ENCODE peak calls at places on chromosomes 5 and 9, in eight cellular contexts. One of them, this sample, is unnamed.

GRCh38 chr9:110217656-110218099 is 9.7 kb upstream of the C9orf152 start:
- DNase-seq in brain microvascular endothelial cell: peak
- DNase-seq in sigmoid colon: no peak
- DNase-seq in OCI-LY7: peak
- DNase-seq in lower lobe of right lung: no peak
- DNase-seq in upper lobe of right lung: no peak
- DNase-seq in left ventricle myocardium inferior: no peak
- DNase-seq in heart right ventricle: no peak
- DNase-seq in this sample: no peak

GRCh38 chr9:71544464-71544863 is 223.8 kb downstream of the CEMIP2 start:
- DNase-seq in sigmoid colon: no peak
- DNase-seq in left ventricle myocardium inferior: no peak
- DNase-seq in brain microvascular endothelial cell: no peak
- DNase-seq in OCI-LY7: no peak
- DNase-seq in heart right ventricle: no peak
- DNase-seq in lower lobe of right lung: no peak
- DNase-seq in upper lobe of right lung: no peak
- DNase-seq in this sample: no peak

GRCh38 chr5:95110112-95110511 is 174.8 kb downstream of the MCTP1 start:
- DNase-seq in brain microvascular endothelial cell: no peak
- DNase-seq in upper lobe of right lung: no peak
- DNase-seq in heart right ventricle: no peak
- DNase-seq in OCI-LY7: no peak
- DNase-seq in lower lobe of right lung: no peak
- DNase-seq in left ventricle myocardium inferior: no peak
- DNase-seq in sigmoid colon: no peak
- DNase-seq in this sample: no peak

GRCh38 chr5:113294341-113295110 is 140.3 kb downstream of the TSSK1B start:
- DNase-seq in heart right ventricle: peak
- DNase-seq in left ventricle myocardium inferior: peak
- DNase-seq in upper lobe of right lung: peak
- DNase-seq in brain microvascular endothelial cell: peak
- DNase-seq in OCI-LY7: peak
- DNase-seq in sigmoid colon: peak
- DNase-seq in lower lobe of right lung: peak
- DNase-seq in this sample: peak

GRCh38 chr9:120212153-120212852 is 367.7 kb downstream of the CDK5RAP2 start:
- DNase-seq in brain microvascular endothelial cell: no peak
- DNase-seq in OCI-LY7: peak
- DNase-seq in upper lobe of right lung: no peak
- DNase-seq in lower lobe of right lung: no peak
- DNase-seq in sigmoid colon: no peak
- DNase-seq in left ventricle myocardium inferior: no peak
- DNase-seq in heart right ventricle: no peak
- DNase-seq in this sample: no peak

GRCh38 chr5:87277279-87277835 is 9.7 kb downstream of the RASA1 start:
- DNase-seq in heart right ventricle: no peak
- DNase-seq in left ventricle myocardium inferior: no peak
- DNase-seq in lower lobe of right lung: no peak
- DNase-seq in OCI-LY7: no peak
- DNase-seq in brain microvascular endothelial cell: no peak
- DNase-seq in sigmoid colon: no peak
- DNase-seq in upper lobe of right lung: no peak
- DNase-seq in this sample: no peak

GRCh38 chr9:114505187-114506081 is at the start of gene WHRN:
- DNase-seq in upper lobe of right lung: peak
- DNase-seq in OCI-LY7: peak
- DNase-seq in left ventricle myocardium inferior: peak
- DNase-seq in heart right ventricle: peak
- DNase-seq in sigmoid colon: peak
- DNase-seq in lower lobe of right lung: peak
- DNase-seq in brain microvascular endothelial cell: peak
- DNase-seq in this sample: peak

GRCh38 chr9:80320480-80320879 is 748.7 kb downstream of the TLE4 start:
- DNase-seq in heart right ventricle: no peak
- DNase-seq in OCI-LY7: no peak
- DNase-seq in sigmoid colon: no peak
- DNase-seq in brain microvascular endothelial cell: peak
- DNase-seq in lower lobe of right lung: no peak
- DNase-seq in upper lobe of right lung: no peak
- DNase-seq in left ventricle myocardium inferior: no peak
- DNase-seq in this sample: no peak

GRCh38 chr5:621341-621761 is 9.2 kb downstream of the CEP72 start:
- DNase-seq in left ventricle myocardium inferior: no peak
- DNase-seq in OCI-LY7: no peak
- DNase-seq in upper lobe of right lung: peak
- DNase-seq in brain microvascular endothelial cell: no peak
- DNase-seq in lower lobe of right lung: no peak
- DNase-seq in heart right ventricle: no peak
- DNase-seq in sigmoid colon: peak
- DNase-seq in this sample: no peak

GRCh38 chr5:92801921-92802320 is 779.1 kb downstream of the NR2F1-AS1 start:
- DNase-seq in left ventricle myocardium inferior: no peak
- DNase-seq in brain microvascular endothelial cell: peak
- DNase-seq in sigmoid colon: no peak
- DNase-seq in heart right ventricle: no peak
- DNase-seq in upper lobe of right lung: no peak
- DNase-seq in lower lobe of right lung: no peak
- DNase-seq in OCI-LY7: no peak
- DNase-seq in this sample: no peak

DNA sequence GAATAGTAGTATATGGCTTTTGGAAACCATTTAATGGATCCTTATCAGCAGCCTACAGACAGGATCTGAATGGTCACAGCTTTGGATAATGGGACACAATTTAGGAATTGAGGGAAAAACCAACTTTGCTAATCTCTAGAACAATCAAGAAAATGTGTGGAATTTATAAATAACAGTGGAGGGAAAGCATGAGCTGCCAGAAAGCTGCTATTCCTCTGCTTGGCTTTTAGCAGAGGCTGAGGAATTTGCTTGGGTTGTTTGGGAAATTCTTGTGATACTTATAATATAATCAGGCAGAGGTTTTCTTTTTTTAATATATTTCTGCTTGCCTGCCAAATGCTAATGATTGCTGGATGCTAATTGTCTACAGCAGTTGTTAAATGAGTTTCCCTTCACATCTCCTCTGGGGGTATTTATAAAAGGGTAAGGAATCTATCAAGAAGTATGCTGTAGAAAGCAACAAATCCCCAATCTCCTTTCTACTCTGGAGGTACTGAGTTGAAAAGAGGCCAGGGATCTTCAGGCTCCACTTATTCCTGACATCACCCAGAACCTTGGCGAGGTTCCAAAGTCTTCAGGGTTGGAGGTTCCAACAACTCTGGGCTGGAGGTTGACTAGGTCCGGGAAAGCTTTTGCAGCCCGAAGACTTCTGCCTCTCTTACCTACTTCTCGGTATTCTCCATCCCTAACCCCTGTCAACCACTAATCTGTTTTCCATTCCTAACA is 60.3 kb upstream of the TMED7 start:
- DNase-seq in lower lobe of right lung: no peak
- DNase-seq in sigmoid colon: peak
- DNase-seq in heart right ventricle: no peak
- DNase-seq in brain microvascular endothelial cell: peak
- DNase-seq in upper lobe of right lung: no peak
- DNase-seq in left ventricle myocardium inferior: no peak
- DNase-seq in OCI-LY7: no peak
- DNase-seq in this sample: no peak
- TF ChIP-seq CTCF in lower lobe of right lung: no peak
- TF ChIP-seq CTCF in sigmoid colon: no peak
- TF ChIP-seq CTCF in heart right ventricle: no peak
- TF ChIP-seq CTCF in brain microvascular endothelial cell: no peak
- TF ChIP-seq CTCF in upper lobe of right lung: no peak
- TF ChIP-seq CTCF in left ventricle myocardium inferior: no peak
- TF ChIP-seq CTCF in OCI-LY7: no peak
- TF ChIP-seq CTCF in this sample: no peak

GRCh38 chr9:90306118-90306517 is 336.5 kb downstream of the DIRAS2 start:
- DNase-seq in upper lobe of right lung: no peak
- DNase-seq in OCI-LY7: no peak
- DNase-seq in left ventricle myocardium inferior: no peak
- DNase-seq in brain microvascular endothelial cell: no peak
- DNase-seq in heart right ventricle: no peak
- DNase-seq in sigmoid colon: no peak
- DNase-seq in lower lobe of right lung: no peak
- DNase-seq in this sample: no peak

GRCh38 chr9:90309809-90310522 is 332.7 kb downstream of the DIRAS2 start:
- DNase-seq in OCI-LY7: no peak
- DNase-seq in upper lobe of right lung: no peak
- DNase-seq in brain microvascular endothelial cell: no peak
- DNase-seq in left ventricle myocardium inferior: no peak
- DNase-seq in lower lobe of right lung: no peak
- DNase-seq in sigmoid colon: no peak
- DNase-seq in heart right ventricle: no peak
- DNase-seq in this sample: no peak

GRCh38 chr9:90310523-90310879 is 332.1 kb downstream of the DIRAS2 start:
- DNase-seq in OCI-LY7: no peak
- DNase-seq in upper lobe of right lung: no peak
- DNase-seq in brain microvascular endothelial cell: no peak
- DNase-seq in left ventricle myocardium inferior: no peak
- DNase-seq in sigmoid colon: no peak
- DNase-seq in lower lobe of right lung: no peak
- DNase-seq in heart right ventricle: no peak
- DNase-seq in this sample: no peak

GRCh38 chr9:90308746-90309145 is 333.9 kb downstream of the DIRAS2 start:
- DNase-seq in left ventricle myocardium inferior: no peak
- DNase-seq in lower lobe of right lung: no peak
- DNase-seq in heart right ventricle: no peak
- DNase-seq in sigmoid colon: no peak
- DNase-seq in OCI-LY7: no peak
- DNase-seq in brain microvascular endothelial cell: no peak
- DNase-seq in upper lobe of right lung: no peak
- DNase-seq in this sample: no peak

GRCh38 chr9:90307177-90307833 is 335.3 kb downstream of the DIRAS2 start:
- DNase-seq in brain microvascular endothelial cell: no peak
- DNase-seq in heart right ventricle: no peak
- DNase-seq in upper lobe of right lung: no peak
- DNase-seq in left ventricle myocardium inferior: no peak
- DNase-seq in sigmoid colon: no peak
- DNase-seq in OCI-LY7: no peak
- DNase-seq in lower lobe of right lung: no peak
- DNase-seq in this sample: no peak
- H3K4me3 ChIP-seq in brain microvascular endothelial cell: no peak
- H3K4me3 ChIP-seq in heart right ventricle: no peak
- H3K4me3 ChIP-seq in upper lobe of right lung: no peak
- H3K4me3 ChIP-seq in left ventricle myocardium inferior: no peak
- H3K4me3 ChIP-seq in sigmoid colon: no peak
- H3K4me3 ChIP-seq in OCI-LY7: no peak
- H3K4me3 ChIP-seq in lower lobe of right lung: no peak
- H3K4me3 ChIP-seq in this sample: no peak

GRCh38 chr9:106693546-106693945 is 169.4 kb upstream of the ZNF462 start:
- DNase-seq in upper lobe of right lung: no peak
- DNase-seq in OCI-LY7: no peak
- DNase-seq in lower lobe of right lung: no peak
- DNase-seq in left ventricle myocardium inferior: no peak
- DNase-seq in brain microvascular endothelial cell: no peak
- DNase-seq in heart right ventricle: no peak
- DNase-seq in sigmoid colon: no peak
- DNase-seq in this sample: no peak
- TF ChIP-seq CTCF in upper lobe of right lung: no peak
- TF ChIP-seq CTCF in OCI-LY7: no peak
- TF ChIP-seq CTCF in lower lobe of right lung: no peak
- TF ChIP-seq CTCF in left ventricle myocardium inferior: no peak
- TF ChIP-seq CTCF in brain microvascular endothelial cell: no peak
- TF ChIP-seq CTCF in heart right ventricle: no peak
- TF ChIP-seq CTCF in sigmoid colon: no peak
- TF ChIP-seq CTCF in this sample: no peak

GRCh38 chr5:172777381-172778222 is 6.6 kb upstream of the DUSP1 start:
- DNase-seq in heart right ventricle: peak
- DNase-seq in upper lobe of right lung: peak
- DNase-seq in left ventricle myocardium inferior: peak
- DNase-seq in brain microvascular endothelial cell: peak
- DNase-seq in OCI-LY7: peak
- DNase-seq in lower lobe of right lung: peak
- DNase-seq in sigmoid colon: peak
- DNase-seq in this sample: no peak
- H3K4me3 ChIP-seq in heart right ventricle: no peak
- H3K4me3 ChIP-seq in upper lobe of right lung: no peak
- H3K4me3 ChIP-seq in left ventricle myocardium inferior: no peak
- H3K4me3 ChIP-seq in brain microvascular endothelial cell: peak
- H3K4me3 ChIP-seq in OCI-LY7: peak
- H3K4me3 ChIP-seq in lower lobe of right lung: no peak
- H3K4me3 ChIP-seq in sigmoid colon: no peak
- H3K4me3 ChIP-seq in this sample: no peak

This sample was measured in AG09309.